ENCODE peak calls at places on chromosomes 13 and 19, in ten cellular contexts. U, J, Z, K, B, G, P, M, Q and C are unnamed samples.

GRCh38 chr19:1767464-1767933 is 14.2 kb downstream of the ONECUT3 start:
- DNase-seq in Z (no peak), M (peak; percentile 87), P (no peak), Q (no peak), G (no peak), B (peak; percentile 33), U (no peak), J (no peak), K (peak; percentile 47), C (peak; percentile 23)

GRCh38 chr13:102405499-102406079 is 3.7 kb upstream of the FGF14 start:
- DNase-seq in Q (no peak), U (no peak), J (no peak), Z (no peak), K (no peak), G (no peak), B (no peak), P (no peak), M (no peak), C (no peak)

GRCh38 chr13:66068683-66069082 is 1161.5 kb downstream of the PCDH9 start:
- DNase-seq in G (no peak), P (no peak), M (no peak), Q (no peak), Z (no peak), J (no peak), B (no peak), U (no peak), K (no peak), C (no peak)

GRCh38 chr19:44770550-44771257 is 7.0 kb upstream of the CBLC start:
- DNase-seq in J (peak; percentile 84), U (peak; percentile 96), Z (peak; percentile 95), G (peak; percentile 91), B (peak; percentile 93), K (peak; percentile 99), P (peak; percentile 44), Q (peak; percentile 74), M (peak; percentile 99), C (peak; percentile 92)

GRCh38 chr19:17076539-17076919 is 952 bp downstream of the MYO9B start:
- DNase-seq in J (no peak), M (peak; percentile 83), G (no peak), K (no peak), P (no peak), Z (no peak), U (peak; percentile 12), Q (no peak), B (no peak), C (no peak)

GRCh38 chr19:13846533-13847032 is 30.4 kb upstream of the NANOS3 start:
- DNase-seq in U (peak; percentile 85), G (peak; percentile 95), J (peak; percentile 60), M (peak; percentile 97), P (peak; percentile 68), B (peak; percentile 98), Z (peak; percentile 97), K (peak; percentile 83), Q (no peak), C (peak; percentile 84)

GRCh38 chr13:43676320-43676719 is 110.5 kb downstream of the ENOX1 start:
- DNase-seq in J (no peak), B (no peak), K (no peak), G (no peak), U (no peak), Q (no peak), Z (no peak), M (no peak), P (no peak), C (no peak)

GRCh38 chr13:107992542-107992941 is 222.8 kb downstream of the LIG4 start:
- DNase-seq in K (no peak), Q (no peak), P (no peak), G (no peak), M (no peak), U (peak; percentile 10), J (no peak), B (no peak), Z (no peak), C (no peak)

GRCh38 chr19:29565171-29565570 is 39.4 kb downstream of the VSTM2B start:
- DNase-seq in K (no peak), U (no peak), Q (no peak), M (no peak), J (no peak), Z (no peak), B (no peak), G (no peak), P (no peak), C (no peak)

GRCh38 chr19:28404462-28404861 is 808.5 kb downstream of the UQCRFS1 start:
- DNase-seq in Q (no peak), U (no peak), J (no peak), Z (no peak), P (no peak), B (no peak), G (no peak), M (no peak), K (no peak), C (no peak)

GRCh38 chr19:33300016-33300981 is 2.0 kb downstream of the CEBPA start:
- DNase-seq in P (no peak), G (no peak), Q (no peak), J (no peak), K (no peak), U (no peak), Z (no peak), M (no peak), B (no peak), C (no peak)

GRCh38 chr13:21826214-21827015 is 155.5 kb downstream of the FGF9 start:
- DNase-seq in Z (no peak), M (no peak), K (no peak), G (no peak), J (no peak), Q (no peak), B (no peak), P (no peak), U (no peak), C (no peak)

GRCh38 chr13:98972627-98973026 is 5.2 kb downstream of the DOCK9 start:
- DNase-seq in P (no peak), J (no peak), Z (no peak), U (peak; percentile 69), G (no peak), B (no peak), M (no peak), Q (no peak), K (no peak), C (no peak)

GRCh38 chr13:36341718-36342117 is 4.5 kb downstream of the SPART start:
- DNase-seq in J (no peak), Q (no peak), Z (no peak), U (peak; percentile 42), K (no peak), G (no peak), M (no peak), B (no peak), P (no peak), C (no peak)

GRCh38 chr13:29594710-29595379 is 643 bp downstream of the SLC7A1 start:
- DNase-seq in G (peak; percentile 81), B (peak; percentile 33), U (no peak), P (no peak), M (peak; percentile 91), J (peak; percentile 52), Z (peak; percentile 94), Q (peak; percentile 34), K (peak; percentile 51), C (no peak)

GRCh38 chr13:51360489-51360888 is 21.0 kb downstream of the SERPINE3 start:
- DNase-seq in Z (no peak), P (no peak), Q (no peak), B (no peak), K (no peak), G (no peak), U (no peak), M (no peak), J (no peak), C (no peak)

DNA sequence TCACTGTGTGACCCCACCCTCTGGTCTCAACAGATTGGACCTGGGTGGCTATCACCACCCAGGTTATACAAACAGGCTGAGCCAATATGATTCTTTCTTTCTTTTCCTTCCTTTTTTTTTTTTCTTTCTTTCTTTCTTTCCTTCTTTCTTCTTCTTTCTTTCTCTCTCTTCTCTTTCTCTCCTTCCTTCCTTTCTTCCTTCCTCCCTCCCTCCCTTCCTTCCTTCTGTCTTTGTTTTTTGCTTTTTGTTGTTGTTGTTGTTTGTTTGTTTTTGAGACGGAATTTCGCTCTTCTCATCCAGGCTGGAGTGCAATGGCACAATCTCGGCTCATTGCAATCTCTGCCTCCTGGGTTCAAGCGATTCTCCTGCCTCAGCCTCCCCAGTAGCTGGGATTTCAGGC is 17.0 kb upstream of the PTPRS start:
- DNase-seq in Q (no peak), G (no peak), B (no peak), P (no peak), U (no peak), J (no peak), K (no peak), M (no peak), Z (no peak), C (no peak)
- H3K4me3 ChIP-seq in Q (no peak overlapping the region), G (no peak overlapping the region), B (no peak overlapping the region), P (no peak overlapping the region), U (no peak overlapping the region), J (no peak overlapping the region), K (no peak overlapping the region), M (no peak overlapping the region), Z (no peak overlapping the region), C (no peak overlapping the region)

GRCh38 chr13:110266431-110266809 is 40.5 kb downstream of the COL4A1 start:
- DNase-seq in U (no peak), B (no peak), Q (no peak), G (no peak), P (no peak), K (no peak), Z (no peak), M (no peak), J (no peak), C (no peak)
- H3K4me3 ChIP-seq in U (no peak overlapping the region), B (no peak overlapping the region), Q (no peak overlapping the region), G (peak overlapping the region; percentile 14), P (no peak overlapping the region), K (no peak overlapping the region), Z (no peak overlapping the region), M (peak overlapping the region; percentile 4), J (no peak overlapping the region), C (no peak overlapping the region)

DNA sequence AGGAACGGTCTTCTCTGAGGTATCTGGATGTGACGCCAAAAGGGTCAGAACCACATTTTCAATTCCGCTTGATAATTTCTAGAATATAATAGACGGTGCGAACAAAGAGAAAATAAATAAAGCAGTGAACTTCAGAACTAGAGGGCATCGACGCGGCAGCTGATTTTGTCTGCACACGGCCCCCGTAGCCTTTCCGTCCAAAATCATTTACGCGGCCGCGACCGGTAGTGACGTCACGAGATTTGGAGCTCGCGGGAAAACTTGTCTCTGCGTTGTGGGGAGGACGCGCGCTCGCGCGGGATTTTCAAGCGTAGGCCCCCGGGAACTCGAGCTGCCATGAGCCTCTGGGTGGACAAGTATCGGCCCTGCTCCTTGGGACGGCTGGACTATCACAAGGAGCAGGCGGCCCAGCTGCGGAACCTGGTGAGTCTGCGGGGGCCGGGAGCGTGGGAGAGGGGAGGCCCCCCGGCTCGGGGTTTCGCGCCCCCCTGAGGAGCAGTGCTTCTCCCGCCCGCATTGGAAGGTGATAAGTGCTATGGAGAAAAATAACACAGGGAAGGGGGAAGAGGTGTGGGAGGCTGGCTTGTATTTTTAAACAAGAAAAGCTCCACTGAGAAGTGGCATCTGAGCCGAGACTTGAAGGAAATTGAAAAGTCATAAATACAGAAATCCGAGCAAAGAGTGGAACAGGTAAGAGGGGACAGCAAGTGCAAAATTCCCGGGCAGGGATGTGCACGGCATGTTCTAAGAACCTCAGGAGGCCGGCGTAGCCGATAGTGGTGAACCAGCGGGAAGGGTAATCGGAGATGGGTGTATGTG is at the start of gene RFC3:
- DNase-seq in J (peak; percentile 87), M (peak; percentile 96), G (peak; percentile 96), B (peak; percentile 80), Z (peak; percentile 98), K (peak; percentile 93), Q (peak; percentile 82), P (peak; percentile 56), U (peak; percentile 87), C (peak; percentile 94)
- H3K4me3 ChIP-seq in J (peak within 1 kb of the TSS; percentile 71), M (peak within 1 kb of the TSS; percentile 93), G (peak within 1 kb of the TSS; percentile 84), B (peak within 1 kb of the TSS; percentile 84), Z (peak within 1 kb of the TSS; percentile 91), K (peak within 1 kb of the TSS; percentile 82), Q (peak within 1 kb of the TSS; percentile 92), P (peak within 1 kb of the TSS; percentile 74), U (peak within 1 kb of the TSS; percentile 78), C (peak within 1 kb of the TSS; percentile 97)

GRCh38 chr19:50722248-50723013 is 733 bp upstream of the CLEC11A start:
- DNase-seq in U (no peak), J (no peak), P (no peak), M (no peak), B (no peak), K (no peak), Z (no peak), Q (no peak), G (no peak), C (no peak)
- H3K4me3 ChIP-seq in U (no peak overlapping the region), J (no peak overlapping the region), P (peak overlapping the region; percentile 63), M (peak overlapping the region; percentile 79), B (no peak overlapping the region), K (no peak overlapping the region), Z (no peak overlapping the region), Q (peak overlapping the region; percentile 73), G (peak overlapping the region; percentile 71), C (peak overlapping the region; percentile 76)